ENCODE peak calls at places on chromosomes 12 and 14, in eight cellular contexts. One of them, this sample, is unnamed.

GRCh38 chr14:100303925-100304324 is 2.3 kb downstream of the SLC25A29 start:
- DNase-seq in activated CD4-positive, alpha-beta T cell treated with anti-CD3 and anti-CD28 coated beads, Interleukin-2, amount 10 ng/mL, durations not matched to agents 24 days and 14 days: no peak
- DNase-seq in endothelial cell of umbilical vein: no peak
- DNase-seq in neural progenitor cell: peak
- DNase-seq in ovary: no peak
- DNase-seq in lung: no peak
- DNase-seq in brain microvascular endothelial cell: no peak
- DNase-seq in GM18507: no peak
- DNase-seq in this sample: no peak

GRCh38 chr12:110073049-110073831 is 24.9 kb upstream of the C12orf76 start:
- DNase-seq in GM18507: no peak
- DNase-seq in neural progenitor cell: no peak
- DNase-seq in endothelial cell of umbilical vein: peak
- DNase-seq in activated CD4-positive, alpha-beta T cell treated with anti-CD3 and anti-CD28 coated beads, Interleukin-2, amount 10 ng/mL, durations not matched to agents 24 days and 14 days: peak
- DNase-seq in brain microvascular endothelial cell: no peak
- DNase-seq in lung: peak
- DNase-seq in ovary: no peak
- DNase-seq in this sample: no peak

GRCh38 chr12:112606611-112607366 is 184.8 kb upstream of the RPH3A start:
- DNase-seq in GM18507: no peak
- DNase-seq in activated CD4-positive, alpha-beta T cell treated with anti-CD3 and anti-CD28 coated beads, Interleukin-2, amount 10 ng/mL, durations not matched to agents 24 days and 14 days: no peak
- DNase-seq in lung: no peak
- DNase-seq in ovary: no peak
- DNase-seq in endothelial cell of umbilical vein: no peak
- DNase-seq in neural progenitor cell: no peak
- DNase-seq in brain microvascular endothelial cell: no peak
- DNase-seq in this sample: no peak

GRCh38 chr12:108975024-108975593 is 45.8 kb downstream of the SVOP start:
- DNase-seq in activated CD4-positive, alpha-beta T cell treated with anti-CD3 and anti-CD28 coated beads, Interleukin-2, amount 10 ng/mL, durations not matched to agents 24 days and 14 days: no peak
- DNase-seq in ovary: no peak
- DNase-seq in neural progenitor cell: no peak
- DNase-seq in brain microvascular endothelial cell: no peak
- DNase-seq in endothelial cell of umbilical vein: no peak
- DNase-seq in lung: no peak
- DNase-seq in GM18507: no peak
- DNase-seq in this sample: no peak

GRCh38 chr12:65613692-65614091 is 210.6 kb upstream of the HMGA2 start:
- DNase-seq in activated CD4-positive, alpha-beta T cell treated with anti-CD3 and anti-CD28 coated beads, Interleukin-2, amount 10 ng/mL, durations not matched to agents 24 days and 14 days: no peak
- DNase-seq in GM18507: no peak
- DNase-seq in ovary: no peak
- DNase-seq in lung: no peak
- DNase-seq in endothelial cell of umbilical vein: no peak
- DNase-seq in neural progenitor cell: no peak
- DNase-seq in brain microvascular endothelial cell: no peak
- DNase-seq in this sample: no peak

GRCh38 chr12:3077572-3078081 is 448 bp downstream of the TSPAN9 start:
- DNase-seq in ovary: peak
- DNase-seq in neural progenitor cell: no peak
- DNase-seq in endothelial cell of umbilical vein: no peak
- DNase-seq in brain microvascular endothelial cell: no peak
- DNase-seq in lung: no peak
- DNase-seq in GM18507: no peak
- DNase-seq in activated CD4-positive, alpha-beta T cell treated with anti-CD3 and anti-CD28 coated beads, Interleukin-2, amount 10 ng/mL, durations not matched to agents 24 days and 14 days: peak
- DNase-seq in this sample: no peak

GRCh38 chr12:54628186-54628846 is 6.4 kb downstream of the LACRT start:
- DNase-seq in brain microvascular endothelial cell: no peak
- DNase-seq in neural progenitor cell: no peak
- DNase-seq in lung: no peak
- DNase-seq in activated CD4-positive, alpha-beta T cell treated with anti-CD3 and anti-CD28 coated beads, Interleukin-2, amount 10 ng/mL, durations not matched to agents 24 days and 14 days: no peak
- DNase-seq in ovary: no peak
- DNase-seq in endothelial cell of umbilical vein: no peak
- DNase-seq in GM18507: no peak
- DNase-seq in this sample: no peak

GRCh38 chr14:69685217-69685616 is 73.8 kb downstream of the SUSD6 start:
- DNase-seq in endothelial cell of umbilical vein: peak
- DNase-seq in activated CD4-positive, alpha-beta T cell treated with anti-CD3 and anti-CD28 coated beads, Interleukin-2, amount 10 ng/mL, durations not matched to agents 24 days and 14 days: peak
- DNase-seq in brain microvascular endothelial cell: no peak
- DNase-seq in ovary: no peak
- DNase-seq in GM18507: no peak
- DNase-seq in neural progenitor cell: no peak
- DNase-seq in lung: no peak
- DNase-seq in this sample: no peak

GRCh38 chr12:26121841-26122680 is 2.8 kb downstream of the BHLHE41 start:
- DNase-seq in lung: no peak
- DNase-seq in neural progenitor cell: peak
- DNase-seq in brain microvascular endothelial cell: no peak
- DNase-seq in endothelial cell of umbilical vein: peak
- DNase-seq in ovary: peak
- DNase-seq in activated CD4-positive, alpha-beta T cell treated with anti-CD3 and anti-CD28 coated beads, Interleukin-2, amount 10 ng/mL, durations not matched to agents 24 days and 14 days: peak
- DNase-seq in GM18507: no peak
- DNase-seq in this sample: no peak

GRCh38 chr12:111103583-111103982 is 183.2 kb upstream of the MYL2 start:
- DNase-seq in brain microvascular endothelial cell: no peak
- DNase-seq in activated CD4-positive, alpha-beta T cell treated with anti-CD3 and anti-CD28 coated beads, Interleukin-2, amount 10 ng/mL, durations not matched to agents 24 days and 14 days: no peak
- DNase-seq in ovary: no peak
- DNase-seq in GM18507: no peak
- DNase-seq in lung: no peak
- DNase-seq in endothelial cell of umbilical vein: no peak
- DNase-seq in neural progenitor cell: no peak
- DNase-seq in this sample: no peak

GRCh38 chr12:5204271-5204670 is 160.6 kb downstream of the KCNA5 start:
- DNase-seq in ovary: no peak
- DNase-seq in lung: no peak
- DNase-seq in endothelial cell of umbilical vein: no peak
- DNase-seq in GM18507: no peak
- DNase-seq in activated CD4-positive, alpha-beta T cell treated with anti-CD3 and anti-CD28 coated beads, Interleukin-2, amount 10 ng/mL, durations not matched to agents 24 days and 14 days: no peak
- DNase-seq in brain microvascular endothelial cell: no peak
- DNase-seq in neural progenitor cell: peak
- DNase-seq in this sample: no peak

GRCh38 chr12:118984206-118984943 is 3.0 kb downstream of the SRRM4 start:
- DNase-seq in activated CD4-positive, alpha-beta T cell treated with anti-CD3 and anti-CD28 coated beads, Interleukin-2, amount 10 ng/mL, durations not matched to agents 24 days and 14 days: no peak
- DNase-seq in endothelial cell of umbilical vein: no peak
- DNase-seq in GM18507: no peak
- DNase-seq in ovary: no peak
- DNase-seq in lung: no peak
- DNase-seq in brain microvascular endothelial cell: no peak
- DNase-seq in neural progenitor cell: no peak
- DNase-seq in this sample: no peak

GRCh38 chr14:51954657-51955056 is 34.7 kb upstream of the RTRAF start:
- DNase-seq in activated CD4-positive, alpha-beta T cell treated with anti-CD3 and anti-CD28 coated beads, Interleukin-2, amount 10 ng/mL, durations not matched to agents 24 days and 14 days: no peak
- DNase-seq in endothelial cell of umbilical vein: no peak
- DNase-seq in neural progenitor cell: no peak
- DNase-seq in GM18507: no peak
- DNase-seq in ovary: no peak
- DNase-seq in brain microvascular endothelial cell: no peak
- DNase-seq in lung: no peak
- DNase-seq in this sample: no peak

GRCh38 chr12:103546959-103547358 is 40.1 kb upstream of the STAB2 start:
- DNase-seq in lung: no peak
- DNase-seq in ovary: no peak
- DNase-seq in activated CD4-positive, alpha-beta T cell treated with anti-CD3 and anti-CD28 coated beads, Interleukin-2, amount 10 ng/mL, durations not matched to agents 24 days and 14 days: no peak
- DNase-seq in endothelial cell of umbilical vein: no peak
- DNase-seq in GM18507: no peak
- DNase-seq in brain microvascular endothelial cell: no peak
- DNase-seq in neural progenitor cell: no peak
- DNase-seq in this sample: no peak

GRCh38 chr14:70987042-70987441 is 79.8 kb downstream of the PCNX1 start:
- DNase-seq in GM18507: no peak
- DNase-seq in neural progenitor cell: no peak
- DNase-seq in endothelial cell of umbilical vein: no peak
- DNase-seq in ovary: no peak
- DNase-seq in lung: no peak
- DNase-seq in brain microvascular endothelial cell: peak
- DNase-seq in activated CD4-positive, alpha-beta T cell treated with anti-CD3 and anti-CD28 coated beads, Interleukin-2, amount 10 ng/mL, durations not matched to agents 24 days and 14 days: no peak
- DNase-seq in this sample: no peak

GRCh38 chr12:15629761-15630160 is 159.4 kb downstream of the EPS8 start:
- DNase-seq in endothelial cell of umbilical vein: peak
- DNase-seq in lung: no peak
- DNase-seq in ovary: no peak
- DNase-seq in brain microvascular endothelial cell: no peak
- DNase-seq in activated CD4-positive, alpha-beta T cell treated with anti-CD3 and anti-CD28 coated beads, Interleukin-2, amount 10 ng/mL, durations not matched to agents 24 days and 14 days: no peak
- DNase-seq in neural progenitor cell: no peak
- DNase-seq in GM18507: no peak
- DNase-seq in this sample: no peak

GRCh38 chr12:65673291-65673690 is 151.0 kb upstream of the HMGA2 start:
- DNase-seq in ovary: no peak
- DNase-seq in brain microvascular endothelial cell: no peak
- DNase-seq in lung: no peak
- DNase-seq in endothelial cell of umbilical vein: no peak
- DNase-seq in activated CD4-positive, alpha-beta T cell treated with anti-CD3 and anti-CD28 coated beads, Interleukin-2, amount 10 ng/mL, durations not matched to agents 24 days and 14 days: no peak
- DNase-seq in neural progenitor cell: no peak
- DNase-seq in GM18507: no peak
- DNase-seq in this sample: no peak

GRCh38 chr14:77988966-77989365 is 181.2 kb upstream of the NRXN3 start:
- DNase-seq in activated CD4-positive, alpha-beta T cell treated with anti-CD3 and anti-CD28 coated beads, Interleukin-2, amount 10 ng/mL, durations not matched to agents 24 days and 14 days: no peak
- DNase-seq in ovary: no peak
- DNase-seq in endothelial cell of umbilical vein: no peak
- DNase-seq in lung: no peak
- DNase-seq in neural progenitor cell: no peak
- DNase-seq in GM18507: no peak
- DNase-seq in brain microvascular endothelial cell: peak
- DNase-seq in this sample: no peak

GRCh38 chr14:99605299-99605961 is 1.4 kb upstream of the CCDC85C start:
- DNase-seq in ovary: peak
- DNase-seq in endothelial cell of umbilical vein: peak
- DNase-seq in lung: peak
- DNase-seq in activated CD4-positive, alpha-beta T cell treated with anti-CD3 and anti-CD28 coated beads, Interleukin-2, amount 10 ng/mL, durations not matched to agents 24 days and 14 days: peak
- DNase-seq in neural progenitor cell: peak
- DNase-seq in GM18507: peak
- DNase-seq in brain microvascular endothelial cell: no peak
- DNase-seq in this sample: no peak

GRCh38 chr12:69101505-69101904 is 137.9 kb upstream of the CPSF6 start:
- DNase-seq in endothelial cell of umbilical vein: peak
- DNase-seq in GM18507: no peak
- DNase-seq in ovary: peak
- DNase-seq in activated CD4-positive, alpha-beta T cell treated with anti-CD3 and anti-CD28 coated beads, Interleukin-2, amount 10 ng/mL, durations not matched to agents 24 days and 14 days: no peak
- DNase-seq in neural progenitor cell: no peak
- DNase-seq in brain microvascular endothelial cell: no peak
- DNase-seq in lung: peak
- DNase-seq in this sample: no peak

GRCh38 chr14:69094481-69094880 is 58.4 kb downstream of the DCAF5 start:
- DNase-seq in lung: no peak
- DNase-seq in endothelial cell of umbilical vein: no peak
- DNase-seq in ovary: no peak
- DNase-seq in neural progenitor cell: no peak
- DNase-seq in GM18507: no peak
- DNase-seq in activated CD4-positive, alpha-beta T cell treated with anti-CD3 and anti-CD28 coated beads, Interleukin-2, amount 10 ng/mL, durations not matched to agents 24 days and 14 days: no peak
- DNase-seq in brain microvascular endothelial cell: peak
- DNase-seq in this sample: no peak

GRCh38 chr14:54455363-54455762 is 14.2 kb upstream of the CNIH1 start:
- DNase-seq in GM18507: no peak
- DNase-seq in endothelial cell of umbilical vein: no peak
- DNase-seq in activated CD4-positive, alpha-beta T cell treated with anti-CD3 and anti-CD28 coated beads, Interleukin-2, amount 10 ng/mL, durations not matched to agents 24 days and 14 days: no peak
- DNase-seq in ovary: no peak
- DNase-seq in lung: no peak
- DNase-seq in brain microvascular endothelial cell: no peak
- DNase-seq in neural progenitor cell: no peak
- DNase-seq in this sample: no peak

GRCh38 chr12:120119395-120119973 is 2.9 kb upstream of the RAB35 start:
- DNase-seq in endothelial cell of umbilical vein: no peak
- DNase-seq in activated CD4-positive, alpha-beta T cell treated with anti-CD3 and anti-CD28 coated beads, Interleukin-2, amount 10 ng/mL, durations not matched to agents 24 days and 14 days: peak
- DNase-seq in brain microvascular endothelial cell: no peak
- DNase-seq in ovary: no peak
- DNase-seq in GM18507: no peak
- DNase-seq in lung: no peak
- DNase-seq in neural progenitor cell: no peak
- DNase-seq in this sample: peak

GRCh38 chr12:114812858-114813761 is 129.1 kb upstream of the TBX3 start:
- DNase-seq in endothelial cell of umbilical vein: no peak
- DNase-seq in activated CD4-positive, alpha-beta T cell treated with anti-CD3 and anti-CD28 coated beads, Interleukin-2, amount 10 ng/mL, durations not matched to agents 24 days and 14 days: no peak
- DNase-seq in lung: no peak
- DNase-seq in GM18507: no peak
- DNase-seq in ovary: peak
- DNase-seq in brain microvascular endothelial cell: no peak
- DNase-seq in neural progenitor cell: peak
- DNase-seq in this sample: no peak

GRCh38 chr12:59079029-59079428 is 158.7 kb upstream of the LRIG3 start:
- DNase-seq in lung: no peak
- DNase-seq in ovary: no peak
- DNase-seq in endothelial cell of umbilical vein: no peak
- DNase-seq in GM18507: no peak
- DNase-seq in activated CD4-positive, alpha-beta T cell treated with anti-CD3 and anti-CD28 coated beads, Interleukin-2, amount 10 ng/mL, durations not matched to agents 24 days and 14 days: no peak
- DNase-seq in brain microvascular endothelial cell: no peak
- DNase-seq in neural progenitor cell: no peak
- DNase-seq in this sample: no peak

GRCh38 chr14:37202812-37203211 is 5.1 kb downstream of the MIPOL1 start:
- DNase-seq in activated CD4-positive, alpha-beta T cell treated with anti-CD3 and anti-CD28 coated beads, Interleukin-2, amount 10 ng/mL, durations not matched to agents 24 days and 14 days: no peak
- DNase-seq in GM18507: no peak
- DNase-seq in ovary: no peak
- DNase-seq in neural progenitor cell: no peak
- DNase-seq in endothelial cell of umbilical vein: no peak
- DNase-seq in lung: no peak
- DNase-seq in brain microvascular endothelial cell: no peak
- DNase-seq in this sample: no peak

GRCh38 chr12:53045646-53046045 is 4.2 kb upstream of the TNS2 start:
- DNase-seq in endothelial cell of umbilical vein: no peak
- DNase-seq in GM18507: no peak
- DNase-seq in lung: no peak
- DNase-seq in ovary: no peak
- DNase-seq in brain microvascular endothelial cell: no peak
- DNase-seq in activated CD4-positive, alpha-beta T cell treated with anti-CD3 and anti-CD28 coated beads, Interleukin-2, amount 10 ng/mL, durations not matched to agents 24 days and 14 days: no peak
- DNase-seq in neural progenitor cell: no peak
- DNase-seq in this sample: no peak

This sample was measured in GM12878.